ENCODE peak calls at places on chromosomes 6 and 20, in four cellular contexts. R, L, G and F are unnamed samples.

GRCh38 chr6:35725721-35726438 is 11.0 kb upstream of the ARMC12 start:
- DNase-seq in L (no peak), G (peak), R (peak), F (no peak)

GRCh38 chr20:14685179-14685578 is 347.8 kb upstream of the FLRT3 start:
- DNase-seq in G (no peak), L (no peak), R (no peak), F (no peak)

GRCh38 chr6:40585218-40585617 is 1.9 kb downstream of the LRFN2 start:
- DNase-seq in R (no peak), L (no peak), G (no peak), F (no peak)

GRCh38 chr20:56373942-56374341 is 15.2 kb downstream of the FAM210B start:
- DNase-seq in L (no peak), G (peak), R (peak), F (no peak)

GRCh38 chr6:2133718-2134310 is 111.6 kb downstream of the GMDS start:
- DNase-seq in R (no peak), L (no peak), G (no peak), F (no peak)

GRCh38 chr6:105087571-105088211 is 92.1 kb downstream of the POPDC3 start:
- DNase-seq in L (peak), R (peak), G (peak), F (peak)

GRCh38 chr6:43842231-43842794 is 72.3 kb downstream of the VEGFA start:
- DNase-seq in L (no peak), G (no peak), R (no peak), F (no peak)

GRCh38 chr6:28586273-28586672 is 60.6 kb downstream of the GPX5 start:
- DNase-seq in G (no peak), R (peak), L (no peak), F (no peak)

DNA sequence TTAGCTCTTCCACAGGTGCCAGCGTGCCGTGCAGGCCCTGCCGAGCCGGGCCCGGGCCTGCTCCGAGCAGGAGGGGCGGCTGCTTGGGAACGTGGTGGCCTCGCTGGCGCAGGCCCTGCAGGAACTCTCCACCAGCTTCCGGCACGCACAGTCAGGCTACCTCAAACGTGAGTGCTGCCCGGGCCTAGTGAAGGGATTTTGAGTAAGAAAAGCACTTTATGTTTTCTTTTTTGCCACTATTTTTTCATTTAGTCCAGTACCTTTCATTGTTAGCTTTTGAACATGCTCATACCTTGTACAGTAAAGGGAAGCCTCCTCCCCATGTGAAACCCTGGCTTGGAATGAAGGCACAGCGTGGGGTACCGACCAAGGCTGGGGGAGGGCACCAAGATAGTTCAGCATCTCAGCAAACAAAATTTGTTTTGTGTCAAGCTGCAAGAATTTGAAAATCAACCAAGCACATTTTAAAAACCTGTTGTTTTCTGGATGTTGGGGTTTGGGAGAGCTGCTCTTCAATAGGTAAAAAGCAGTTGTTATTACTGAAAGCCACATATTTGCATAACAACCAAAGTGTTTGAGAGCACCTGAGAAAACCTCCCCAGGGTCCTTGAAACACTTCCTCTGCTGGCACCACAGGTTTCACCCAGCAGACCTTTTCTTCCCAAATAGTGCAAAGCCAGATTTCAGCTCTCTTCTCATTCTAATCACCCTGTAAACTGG is 18.4 kb downstream of the STX16 start:
- DNase-seq in R (no peak), G (no peak), L (peak), F (no peak)
- TF ChIP-seq CHD4 in R (no peak), G (no peak), L (no peak), F (no peak)

GRCh38 chr20:36117638-36118037 is 36.9 kb upstream of the EPB41L1 start:
- DNase-seq in L (no peak), G (no peak), R (no peak), F (no peak)
- TF ChIP-seq CHD4 in L (no peak), G (no peak), R (no peak), F (no peak)

GRCh38 chr6:6818078-6818639 is 229.6 kb downstream of the LY86 start:
- DNase-seq in L (no peak), G (no peak), R (no peak), F (no peak)
- TF ChIP-seq CHD4 in L (no peak), G (no peak), R (no peak), F (no peak)

DNA sequence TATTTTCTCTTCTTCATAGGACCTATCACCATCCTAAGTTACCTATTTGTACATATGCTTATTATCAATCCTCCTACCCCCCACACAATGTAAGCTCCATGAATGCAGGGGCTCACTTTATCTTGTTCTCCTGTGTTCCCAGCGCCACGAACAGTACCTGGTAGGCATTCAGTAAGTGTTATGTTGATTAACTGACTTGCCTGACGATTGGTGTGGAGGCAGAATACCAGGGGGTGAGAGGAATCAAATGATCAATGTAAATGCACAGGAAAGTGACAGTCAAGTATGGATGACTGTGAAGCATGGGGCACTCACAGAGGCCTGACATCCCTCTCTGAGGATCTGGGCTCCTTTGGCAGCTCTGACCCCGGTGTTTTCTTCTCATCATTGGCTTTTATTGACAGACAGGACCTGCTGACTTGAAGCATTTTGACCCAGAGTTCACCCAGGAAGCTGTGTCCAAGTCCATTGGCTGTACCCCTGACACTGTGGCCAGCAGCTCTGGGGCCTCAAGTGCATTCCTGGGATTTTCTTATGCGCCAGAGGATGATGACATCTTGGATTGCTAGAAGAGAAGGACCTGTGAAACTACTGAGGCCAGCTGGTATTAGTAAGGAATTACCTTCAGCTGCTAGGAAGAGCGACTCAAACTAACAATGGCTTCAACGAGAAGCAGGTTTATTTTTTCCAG is 6.1 kb upstream of the IFT52 start:
- DNase-seq in R (peak), L (no peak), G (no peak), F (no peak)
- TF ChIP-seq CHD4 in R (no peak), L (no peak), G (no peak), F (no peak)

GRCh38 chr6:18245642-18246041 is 18.7 kb downstream of the DEK start:
- DNase-seq in L (no peak), R (no peak), G (no peak), F (no peak)
- TF ChIP-seq CHD4 in L (no peak), R (no peak), G (no peak), F (no peak)

GRCh38 chr6:137808836-137809315 is 58.2 kb upstream of the TNFAIP3 start:
- DNase-seq in L (no peak), G (no peak), R (peak), F (peak)
- TF ChIP-seq CHD4 in L (no peak), G (no peak), R (peak), F (no peak)

DNA sequence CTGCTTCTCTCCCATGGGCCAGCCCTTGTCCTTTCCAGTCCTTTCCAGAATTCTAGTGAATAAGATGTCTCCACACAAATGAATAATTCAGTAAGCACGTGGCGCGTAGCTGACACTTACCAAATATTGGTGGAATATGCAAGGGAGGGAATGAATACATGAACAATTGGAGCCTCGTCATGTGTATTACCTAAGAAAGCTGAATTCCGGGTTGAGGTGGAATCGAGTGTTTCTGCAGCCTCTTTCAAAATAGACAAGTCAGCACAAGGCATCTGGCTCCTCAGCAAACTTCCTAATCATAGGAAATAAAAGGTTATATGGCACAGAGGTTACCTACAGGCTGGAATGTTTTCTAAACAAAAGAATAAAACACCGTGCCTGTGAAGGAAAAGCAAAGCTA is 47.0 kb upstream of the NT5E start:
- DNase-seq in L (no peak), R (no peak), G (no peak), F (no peak)
- TF ChIP-seq CHD4 in L (no peak), R (no peak), G (no peak), F (no peak)

DNA sequence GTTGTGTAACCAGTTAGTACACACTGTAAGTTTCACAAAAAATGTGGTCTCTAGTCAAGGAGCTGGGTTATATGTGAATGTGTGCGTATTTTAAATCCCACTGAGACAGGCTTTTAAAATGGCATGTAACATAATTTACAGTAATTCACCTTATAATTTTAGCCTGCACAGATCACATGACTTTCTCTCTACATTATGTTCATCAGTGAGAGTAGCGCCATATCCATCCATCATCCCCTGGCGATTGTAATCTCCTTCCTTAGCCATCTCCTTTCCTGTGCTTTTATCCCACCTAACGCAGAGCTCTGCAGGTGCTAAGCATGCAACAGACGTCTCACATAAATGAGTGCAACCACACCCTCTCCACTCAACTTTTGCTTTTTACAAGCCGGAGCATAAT is 210.8 kb downstream of the TBC1D7 start:
- DNase-seq in L (no peak), G (no peak), R (no peak), F (no peak)
- TF ChIP-seq CHD4 in L (no peak), G (no peak), R (no peak), F (no peak)

GRCh38 chr6:3811191-3811590 is 38.0 kb upstream of the FAM50B start:
- DNase-seq in L (no peak), R (no peak), G (no peak), F (no peak)
- TF ChIP-seq CHD4 in L (no peak), R (no peak), G (no peak), F (no peak)

GRCh38 chr6:90983462-90983861 is 396.6 kb upstream of the MAP3K7 start:
- DNase-seq in L (no peak), G (no peak), R (no peak), F (no peak)

GRCh38 chr6:90977513-90977912 is 390.6 kb upstream of the MAP3K7 start:
- DNase-seq in G (no peak), R (no peak), L (no peak), F (no peak)

GRCh38 chr6:90978046-90978445 is 391.2 kb upstream of the MAP3K7 start:
- DNase-seq in G (no peak), L (no peak), R (no peak), F (no peak)

GRCh38 chr6:90982581-90982980 is 395.7 kb upstream of the MAP3K7 start:
- DNase-seq in R (no peak), G (no peak), L (no peak), F (no peak)

DNA sequence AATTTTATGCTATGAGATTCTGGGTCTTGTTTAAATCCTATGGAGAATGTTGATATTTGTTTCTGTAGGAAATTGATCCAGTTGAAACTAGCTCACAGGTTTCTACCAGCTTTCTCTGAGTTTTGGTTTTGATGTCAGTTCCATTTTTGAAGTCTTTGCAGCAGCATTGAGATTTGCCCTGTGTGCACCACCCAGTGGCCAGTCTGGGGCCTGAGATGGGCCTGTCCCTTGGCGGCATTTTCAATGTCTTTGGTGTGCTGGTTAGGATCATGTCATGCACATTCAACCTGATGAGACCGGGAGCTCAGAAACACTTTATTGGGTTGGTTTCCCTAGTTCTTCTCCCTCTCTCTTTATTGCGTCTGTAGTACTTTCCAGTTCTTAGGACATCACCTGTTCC is 395.2 kb upstream of the MAP3K7 start:
- DNase-seq in G (no peak), R (no peak), L (no peak), F (no peak)
- TF ChIP-seq CHD4 in G (no peak), R (no peak), L (no peak), F (no peak)